ENCODE peak calls at places on chromosomes 4 and X, in seven cellular contexts. N is heart left ventricle, U is aorta, D is small intestine, I is uterus, J is GM23248, P is mesendoderm. R is an unnamed sample. For H3K4me1, the result is how much of the 10 kb centered on the place peaks cover.

GRCh38 chrX:107537815-107538214 is 88.4 kb downstream of the FRMPD3 start:
- DNase-seq in P (peak), U (no peak), J (peak), I (no peak), N (no peak), D (peak), R (peak)

GRCh38 chr4:110518889-110519490 is 43.0 kb downstream of the ENPEP start:
- DNase-seq in N (no peak), I (no peak), U (no peak), D (peak), J (peak), P (peak), R (no peak)

GRCh38 chrX:36445576-36445975 is 526.0 kb downstream of the CFAP47 start:
- DNase-seq in P (no peak), I (no peak), U (no peak), N (no peak), D (no peak), J (no peak), R (no peak)

GRCh38 chr4:126630171-126630570 is 1002.6 kb upstream of the INTU start:
- DNase-seq in N (no peak), I (no peak), U (no peak), J (peak), D (no peak), P (no peak), R (no peak)

GRCh38 chrX:18353931-18354368 is 538 bp downstream of the SCML2 start:
- DNase-seq in N (no peak), J (peak), P (peak), I (no peak), D (no peak), U (no peak), R (no peak)

GRCh38 chrX:111170017-111170416 is 74.0 kb downstream of the PAK3 start:
- DNase-seq in N (no peak), U (no peak), J (no peak), D (peak), P (no peak), I (no peak), R (no peak)

GRCh38 chr4:16027114-16027513 is 56.7 kb downstream of the PROM1 start:
- DNase-seq in J (no peak), U (no peak), I (no peak), D (no peak), P (no peak), N (no peak), R (no peak)

GRCh38 chr4:16136771-16137170 is 52.9 kb upstream of the PROM1 start:
- DNase-seq in N (no peak), D (no peak), P (no peak), J (no peak), U (no peak), I (no peak), R (no peak)

GRCh38 chr4:94455081-94455480 is 3.3 kb downstream of the PDLIM5 start:
- DNase-seq in D (peak), P (no peak), N (no peak), I (peak), U (peak), J (peak), R (no peak)

GRCh38 chr4:99859618-99860017 is 34.6 kb downstream of the LAMTOR3 start:
- DNase-seq in P (no peak), N (no peak), I (no peak), D (no peak), U (no peak), J (no peak), R (no peak)

GRCh38 chrX:74280759-74281158 is 23.2 kb upstream of the ZCCHC13 start:
- DNase-seq in P (no peak), I (no peak), D (no peak), J (no peak), N (no peak), U (no peak), R (no peak)

GRCh38 chr4:188109157-188109755 is at the start of gene TRIML2:
- DNase-seq in D (no peak), J (no peak), U (no peak), P (peak), I (no peak), N (no peak), R (no peak)

GRCh38 chr4:143667461-143667860 is 33.0 kb downstream of the FREM3 start:
- DNase-seq in U (peak), D (no peak), N (peak), J (peak), P (no peak), I (peak), R (no peak)

GRCh38 chr4:185737489-185738037 is 74.4 kb downstream of the SORBS2 start:
- DNase-seq in D (no peak), P (no peak), N (no peak), J (no peak), I (no peak), U (no peak), R (no peak)
- H3K27ac ChIP-seq in D (no peak), P (no peak), N (peak), J (no peak), I (peak), U (peak), R (no peak)

GRCh38 chr4:7412586-7412975 is 22.1 kb downstream of the PSAPL1 start:
- DNase-seq in D (no peak), I (no peak), J (no peak), N (no peak), U (peak), P (no peak), R (no peak)
- H3K4me3 ChIP-seq in D (no peak), I (no peak), J (no peak), N (no peak), U (no peak), P (no peak), R (no peak)

GRCh38 chr4:73388887-73389286 is 15.2 kb upstream of the ALB start:
- DNase-seq in I (no peak), N (no peak), P (no peak), U (no peak), J (no peak), D (no peak), R (no peak)
- H3K4me1 ChIP-seq in I (under half), N (under half), P (under half), U (under half), J (under half), D (under half), R (under half)

GRCh38 chr4:105527081-105527480 is 25.3 kb upstream of the ARHGEF38 start:
- DNase-seq in I (no peak), U (no peak), N (no peak), J (no peak), D (no peak), P (no peak), R (no peak)
- H3K27ac ChIP-seq in I (no peak), U (no peak), N (no peak), J (no peak), D (no peak), P (no peak), R (no peak)

R was measured in SJSA1.